ENCODE peak calls at places on chromosome 3, in five cellular contexts. Q is breast epithelium, X is A549, A is suprapubic skin, S is transverse colon. O is an unnamed sample.

GRCh38 chr3:62184559-62184958 is 188.8 kb downstream of the FEZF2 start:
- DNase-seq in Q (no peak), X (no peak), A (no peak), S (no peak), O (no peak)

GRCh38 chr3:150414989-150415388 is 6.9 kb downstream of the TSC22D2 start:
- DNase-seq in Q (no peak), X (no peak), A (no peak), S (no peak), O (no peak)

GRCh38 chr3:146577662-146578061 is 27.5 kb downstream of the PLSCR5 start:
- DNase-seq in Q (no peak), X (peak; percentile 70), A (no peak), S (peak; percentile 25), O (no peak)

GRCh38 chr3:66394261-66395249 is 106.3 kb downstream of the LRIG1 start:
- DNase-seq in Q (no peak), X (no peak), A (peak; percentile 72), S (no peak), O (no peak)

GRCh38 chr3:184688251-184688851 is 23.5 kb downstream of the MAGEF1 start:
- DNase-seq in Q (no peak), X (no peak), A (no peak), S (no peak), O (peak; percentile 50)

GRCh38 chr3:169382309-169382708 is 281.2 kb downstream of the MECOM start:
- DNase-seq in Q (no peak), X (no peak), A (no peak), S (no peak), O (no peak)

GRCh38 chr3:18363367-18363766 is 61.8 kb downstream of the SATB1 start:
- DNase-seq in Q (no peak), X (no peak), A (no peak), S (no peak), O (no peak)

GRCh38 chr3:114939920-114940319 is 207.2 kb downstream of the ZBTB20 start:
- DNase-seq in Q (no peak), X (no peak), A (no peak), S (no peak), O (no peak)

GRCh38 chr3:183518446-183519185 is 36.9 kb downstream of the KLHL6 start:
- DNase-seq in Q (no peak), X (no peak), A (no peak), S (no peak), O (no peak)

GRCh38 chr3:185153861-185154629 is 1.2 kb upstream of the C3orf70 start:
- DNase-seq in Q (peak; percentile 24), X (no peak), A (no peak), S (no peak), O (no peak)

GRCh38 chr3:52299815-52300611 is 12.4 kb downstream of the GLYCTK start:
- DNase-seq in Q (no peak), X (peak; percentile 38), A (no peak), S (no peak), O (peak; percentile 81)

GRCh38 chr3:184574552-184575430 is 13.2 kb downstream of the EPHB3 start:
- DNase-seq in Q (no peak), X (no peak), A (no peak), S (no peak), O (no peak)

GRCh38 chr3:126344380-126345041 is 12.7 kb downstream of the KLF15 start:
- DNase-seq in Q (no peak), X (no peak), A (peak; percentile 45), S (peak; percentile 6), O (peak; percentile 42)

GRCh38 chr3:155069729-155070128 is 10.4 kb upstream of the MME start:
- DNase-seq in Q (no peak), X (no peak), A (no peak), S (no peak), O (no peak)

GRCh38 chr3:108124337-108125150 is 33.7 kb upstream of the CD47 start:
- DNase-seq in Q (no peak), X (no peak), A (no peak), S (peak; percentile 38), O (no peak)

GRCh38 chr3:151974067-151974466 is 100.6 kb downstream of the SUCNR1 start:
- DNase-seq in Q (no peak), X (no peak), A (no peak), S (no peak), O (no peak)

GRCh38 chr3:10551821-10552630 is 46.6 kb upstream of the ATP2B2 start:
- DNase-seq in Q (peak; percentile 34), X (no peak), A (peak; percentile 79), S (peak; percentile 12), O (peak; percentile 20)

GRCh38 chr3:118938183-118938961 is 96.3 kb downstream of the IGSF11 start:
- DNase-seq in Q (no peak), X (peak; percentile 60), A (no peak), S (no peak), O (no peak)

GRCh38 chr3:116302087-116302747 is 143.1 kb downstream of the LSAMP start:
- DNase-seq in Q (no peak), X (no peak), A (no peak), S (no peak), O (no peak)

GRCh38 chr3:55587476-55587875 is 100.4 kb upstream of the WNT5A start:
- DNase-seq in Q (no peak), X (no peak), A (no peak), S (no peak), O (no peak)

GRCh38 chr3:43192028-43192427 is 86.1 kb upstream of the POMGNT2 start:
- DNase-seq in Q (no peak), X (no peak), A (no peak), S (no peak), O (no peak)

GRCh38 chr3:179653777-179654117 is 907 bp downstream of the USP13 start:
- DNase-seq in Q (no peak), X (peak; percentile 31), A (no peak), S (peak; percentile 7), O (no peak)

GRCh38 chr3:13119471-13120220 is 46.4 kb upstream of the IQSEC1 start:
- DNase-seq in Q (no peak), X (no peak), A (no peak), S (no peak), O (no peak)

GRCh38 chr3:127959873-127960272 is 44.8 kb downstream of the KBTBD12 start:
- DNase-seq in Q (no peak), X (peak; percentile 37), A (no peak), S (peak; percentile 11), O (peak; percentile 43)

GRCh38 chr3:182259579-182259978 is 533.7 kb upstream of the ATP11B start:
- DNase-seq in Q (no peak), X (no peak), A (no peak), S (no peak), O (no peak)

GRCh38 chr3:16474304-16474703 is 39.2 kb downstream of the RFTN1 start:
- DNase-seq in Q (no peak), X (no peak), A (no peak), S (no peak), O (no peak)

DNA sequence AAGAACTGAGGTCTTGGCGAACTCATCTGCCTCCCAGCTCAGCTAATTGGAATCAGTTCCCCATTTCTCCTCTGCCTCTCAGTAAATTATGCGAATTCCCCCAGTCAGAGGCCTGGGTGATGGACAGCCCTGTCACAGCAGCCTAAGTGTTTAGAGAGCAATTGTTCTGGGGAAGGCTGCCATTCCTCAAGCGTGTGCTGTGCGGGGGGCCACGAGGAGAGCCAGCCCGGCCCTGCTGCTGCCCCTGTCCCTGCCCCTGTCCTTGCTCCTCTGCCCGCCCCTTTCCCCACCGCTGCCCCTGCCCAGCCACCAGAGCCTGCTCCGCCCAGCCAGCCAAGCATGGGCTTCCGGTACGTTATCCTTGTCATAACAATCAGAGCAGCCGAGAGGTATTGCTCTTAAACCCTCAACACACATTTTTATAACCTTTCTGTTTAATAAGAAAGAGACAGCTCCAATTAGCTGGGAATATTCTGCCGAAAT is 12.2 kb upstream of the CACNA2D2 start:
- DNase-seq in Q (no peak), X (no peak), A (no peak), S (peak; percentile 28), O (peak; percentile 43)
- H3K4me3 ChIP-seq in Q (no peak overlapping the region), X (no peak overlapping the region), A (peak overlapping the region; percentile 2), S (no peak overlapping the region), O (no peak overlapping the region)

GRCh38 chr3:141399979-141400971 is 32.0 kb downstream of the ZBTB38 start:
- DNase-seq in Q (no peak), X (peak; percentile 35), A (no peak), S (peak; percentile 37), O (no peak)

GRCh38 chr3:141401584-141402475 is 33.5 kb downstream of the ZBTB38 start:
- DNase-seq in Q (no peak), X (peak; percentile 56), A (no peak), S (peak; percentile 51), O (peak; percentile 86)

GRCh38 chr3:141401095-141401494 is 32.8 kb downstream of the ZBTB38 start:
- DNase-seq in Q (no peak), X (no peak), A (no peak), S (no peak), O (no peak)

GRCh38 chr3:141403576-141403975 is 35.3 kb downstream of the ZBTB38 start:
- DNase-seq in Q (no peak), X (no peak), A (no peak), S (no peak), O (no peak)

GRCh38 chr3:141402476-141403171 is 34.3 kb downstream of the ZBTB38 start:
- DNase-seq in Q (peak; percentile 62), X (peak; percentile 74), A (peak; percentile 91), S (peak; percentile 69), O (peak; percentile 88)
- TF ChIP-seq POLR2A in Q (no peak), X (no peak), A (no peak), S (peak; percentile 58), O (no peak)

GRCh38 chr3:7793786-7794185 is 707.8 kb upstream of the LMCD1 start:
- DNase-seq in Q (no peak), X (no peak), A (no peak), S (no peak), O (no peak)

GRCh38 chr3:7789324-7789723 is 712.3 kb upstream of the LMCD1 start:
- DNase-seq in Q (no peak), X (no peak), A (no peak), S (no peak), O (no peak)

GRCh38 chr3:7788881-7789280 is 712.7 kb upstream of the LMCD1 start:
- DNase-seq in Q (no peak), X (no peak), A (no peak), S (no peak), O (no peak)

DNA sequence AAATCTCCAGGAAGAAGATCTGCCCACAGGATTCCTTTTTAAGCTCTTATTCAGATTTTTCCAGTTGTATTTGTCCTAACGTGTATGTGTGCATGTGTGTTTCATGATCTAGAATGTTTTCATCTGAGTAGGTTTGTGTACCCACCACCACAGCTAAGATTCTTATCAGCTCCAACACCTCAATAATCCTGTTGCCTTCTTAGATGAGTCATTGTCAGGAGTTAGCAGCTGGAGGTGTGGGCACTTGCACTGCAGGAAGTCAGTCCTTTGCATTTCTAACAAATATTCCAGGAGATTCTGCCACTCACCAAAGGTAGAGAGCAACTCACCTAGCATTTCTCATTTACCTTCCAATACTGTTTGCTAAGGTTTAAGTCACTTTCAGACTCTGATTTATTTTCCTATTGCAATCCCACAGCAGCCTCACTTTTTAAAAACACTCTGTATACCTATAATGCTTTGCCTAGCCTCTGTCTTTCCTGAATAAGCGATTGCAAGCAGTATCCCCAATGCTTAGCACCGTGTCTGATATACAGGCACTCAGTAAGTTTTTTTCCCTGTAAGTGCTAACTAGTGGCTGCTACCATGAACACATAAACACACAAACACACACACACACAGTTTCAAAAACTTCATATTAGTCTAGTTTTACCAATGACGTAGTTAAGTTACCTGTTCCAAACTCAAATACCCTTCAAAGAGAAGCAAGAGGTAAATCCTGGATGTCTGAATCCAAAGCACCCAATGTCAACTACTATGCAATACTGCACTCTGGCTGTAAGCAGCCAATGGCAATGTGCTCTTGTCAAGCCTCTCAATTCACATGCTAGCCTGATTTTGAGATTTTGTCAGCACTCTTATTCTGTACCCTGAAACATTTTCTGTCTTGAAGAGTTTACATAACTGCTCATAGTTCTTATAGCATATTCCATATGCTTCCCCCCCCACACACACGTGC is 713.5 kb upstream of the LMCD1 start:
- DNase-seq in Q (no peak), X (no peak), A (no peak), S (no peak), O (no peak)
- H3K4me3 ChIP-seq in Q (no peak overlapping the region), X (no peak overlapping the region), A (no peak overlapping the region), S (no peak overlapping the region), O (no peak overlapping the region)

GRCh38 chr3:100335137-100335833 is 728 bp downstream of the NIT2 start:
- DNase-seq in Q (no peak), X (peak; percentile 26), A (no peak), S (peak; percentile 34), O (peak; percentile 22)
- TF ChIP-seq POLR2A in Q (no peak), X (no peak), A (no peak), S (no peak), O (no peak)

O was measured in heart left ventricle.